ENCODE peak calls at places on chromosomes 3 and 15, in ten cellular contexts. A is pancreas, D is tibial artery, X is GM23248, V is PC-9, F is Karpas-422, R is colonic mucosa, W is right atrium auricular region, K is cardiac muscle cell, U is endothelial cell of umbilical vein. H is an unnamed sample.
A peak's percentile ranks its signal among the peaks of the same experiment; 100 is the strongest.

GRCh38 chr15:90681480-90681879 is 35.7 kb upstream of the BLM start:
- DNase-seq in A (peak; percentile 26), D (peak; percentile 86), X (peak; percentile 92), V (peak; percentile 8), F (no peak), R (no peak), W (no peak), K (no peak), U (peak; percentile 28), H (no peak)

GRCh38 chr3:48122504-48122903 is 65.7 kb downstream of the CDC25A start:
- DNase-seq in A (no peak), D (no peak), X (no peak), V (no peak), F (no peak), R (no peak), W (no peak), K (no peak), U (no peak), H (no peak)

GRCh38 chr15:73987646-73988045 is 4.4 kb downstream of the STOML1 start:
- DNase-seq in A (no peak), D (no peak), X (no peak), V (no peak), F (no peak), R (no peak), W (no peak), K (no peak), U (peak; percentile 49), H (no peak)

GRCh38 chr3:128426128-128426921 is 40.4 kb downstream of the DNAJB8 start:
- DNase-seq in A (peak; percentile 56), D (no peak), X (peak; percentile 69), V (peak; percentile 76), F (peak; percentile 78), R (peak; percentile 32), W (no peak), K (peak; percentile 76), U (peak; percentile 41), H (no peak)

GRCh38 chr3:179676081-179676480 is 23.2 kb downstream of the USP13 start:
- DNase-seq in A (no peak), D (no peak), X (no peak), V (no peak), F (no peak), R (no peak), W (no peak), K (no peak), U (no peak), H (no peak)

GRCh38 chr3:165805834-165806561 is 31.2 kb downstream of the BCHE start:
- DNase-seq in A (no peak), D (no peak), X (no peak), V (no peak), F (no peak), R (no peak), W (no peak), K (no peak), U (no peak), H (no peak)

GRCh38 chr3:71859128-71859519 is 74.2 kb upstream of the PROK2 start:
- DNase-seq in A (peak; percentile 31), D (no peak), X (peak; percentile 34), V (no peak), F (peak; percentile 77), R (no peak), W (no peak), K (peak; percentile 55), U (peak; percentile 8), H (no peak)

GRCh38 chr3:169420429-169420828 is 243.1 kb downstream of the MECOM start:
- DNase-seq in A (no peak), D (no peak), X (no peak), V (no peak), F (no peak), R (no peak), W (no peak), K (no peak), U (peak; percentile 75), H (no peak)

GRCh38 chr15:70826634-70827033 is 27.3 kb downstream of the LARP6 start:
- DNase-seq in A (no peak), D (peak; percentile 80), X (peak; percentile 95), V (peak; percentile 40), F (no peak), R (peak; percentile 32), W (peak; percentile 89), K (no peak), U (peak; percentile 36), H (no peak)

GRCh38 chr15:81400640-81401236 is 26.7 kb upstream of the TMC3 start:
- DNase-seq in A (no peak), D (no peak), X (peak; percentile 62), V (no peak), F (peak; percentile 65), R (no peak), W (no peak), K (peak; percentile 48), U (peak; percentile 71), H (no peak)

GRCh38 chr3:99751649-99752048 is 66.0 kb upstream of the CMSS1 start:
- DNase-seq in A (no peak), D (no peak), X (peak; percentile 87), V (no peak), F (no peak), R (no peak), W (no peak), K (no peak), U (peak; percentile 83), H (no peak)

GRCh38 chr3:16318216-16318615 is 53.2 kb downstream of the OXNAD1 start:
- DNase-seq in A (no peak), D (no peak), X (peak; percentile 42), V (no peak), F (no peak), R (no peak), W (no peak), K (no peak), U (no peak), H (no peak)

GRCh38 chr3:191280111-191280510 is 49.1 kb upstream of the CCDC50 start:
- DNase-seq in A (no peak), D (no peak), X (no peak), V (no peak), F (no peak), R (no peak), W (no peak), K (no peak), U (no peak), H (no peak)

GRCh38 chr15:37877851-37878577 is 56.4 kb upstream of the TMCO5A start:
- DNase-seq in A (no peak), D (no peak), X (peak; percentile 83), V (no peak), F (no peak), R (no peak), W (no peak), K (no peak), U (peak; percentile 5), H (no peak)

GRCh38 chr15:29788433-29789034 is 33.7 kb downstream of the TJP1 start:
- DNase-seq in A (no peak), D (no peak), X (no peak), V (no peak), F (no peak), R (no peak), W (no peak), K (no peak), U (no peak), H (no peak)

GRCh38 chr3:139588450-139588849 is 48.9 kb upstream of the RBP1 start:
- DNase-seq in A (no peak), D (no peak), X (no peak), V (no peak), F (peak; percentile 60), R (peak; percentile 25), W (no peak), K (peak; percentile 58), U (no peak), H (no peak)

GRCh38 chr3:172449468-172450149 is 1.4 kb upstream of the GHSR start:
- DNase-seq in A (no peak), D (no peak), X (peak; percentile 65), V (no peak), F (no peak), R (no peak), W (no peak), K (peak; percentile 79), U (peak; percentile 46), H (no peak)

GRCh38 chr15:40091861-40092415 is 16.7 kb downstream of the BMF start:
- DNase-seq in A (no peak), D (peak; percentile 17), X (no peak), V (no peak), F (no peak), R (no peak), W (no peak), K (peak; percentile 52), U (no peak), H (peak; percentile 48)
- H3K27ac ChIP-seq in A (peak overlapping the region; percentile 48), D (no peak overlapping the region), X (peak overlapping the region; percentile 51), V (no peak overlapping the region), F (no peak overlapping the region), R (no peak overlapping the region), W (peak overlapping the region; percentile 81), K (peak overlapping the region; percentile 96), U (no peak overlapping the region), H (no peak overlapping the region)

DNA sequence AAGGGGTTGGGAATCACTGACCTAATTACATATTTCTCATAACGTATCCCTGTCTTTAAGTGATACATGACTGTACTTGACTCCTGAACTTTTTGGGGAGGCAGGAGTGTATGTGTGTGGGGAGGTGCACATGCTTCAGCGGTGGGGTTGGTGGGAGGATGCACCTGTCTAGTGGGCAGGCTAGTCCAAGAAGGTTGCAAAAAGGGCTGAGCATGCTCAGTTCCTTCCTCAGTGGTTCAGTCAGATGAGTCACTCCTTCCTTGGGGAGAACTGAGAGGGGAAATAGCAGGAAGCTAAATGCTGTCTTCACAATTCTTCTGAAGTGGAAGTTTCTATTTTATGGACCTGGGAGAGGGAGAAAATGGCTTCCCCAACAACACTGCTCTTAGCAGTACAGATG is 24.6 kb upstream of the AP4E1 start:
- DNase-seq in A (no peak), D (no peak), X (peak; percentile 50), V (peak; percentile 23), F (no peak), R (no peak), W (no peak), K (no peak), U (peak; percentile 71), H (no peak)
- H3K4me1 ChIP-seq in A (no peaks in the 10 kb centered on the region), D (no peaks in the 10 kb centered on the region), X (peaks cover 44% of the 10 kb centered on the region), V (peaks cover 30% of the 10 kb centered on the region), F (peaks cover 26% of the 10 kb centered on the region), R (no peaks in the 10 kb centered on the region), W (peaks cover 11% of the 10 kb centered on the region), K (no peaks in the 10 kb centered on the region), U (peaks cover 23% of the 10 kb centered on the region), H (no peaks in the 10 kb centered on the region)

DNA sequence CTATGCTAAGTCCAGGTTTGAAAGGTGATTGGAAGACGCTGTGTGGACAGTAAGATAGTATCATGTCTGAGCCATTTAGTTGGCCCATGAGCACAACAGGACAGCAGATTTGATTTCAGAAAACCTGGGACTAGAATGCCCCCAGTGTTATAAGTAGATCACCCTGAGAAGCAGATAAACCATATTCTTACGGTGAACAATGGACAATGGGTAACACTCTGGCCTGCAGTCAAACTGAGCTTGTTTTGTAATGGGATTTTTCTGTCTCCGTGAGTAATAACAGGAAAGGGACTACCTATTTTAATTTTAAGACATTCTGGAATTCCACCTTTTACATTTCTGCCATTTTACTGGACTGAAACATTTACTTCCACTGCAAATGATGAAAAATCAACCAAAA is 71.5 kb downstream of the LDHAL6B start:
- DNase-seq in A (no peak), D (no peak), X (no peak), V (no peak), F (no peak), R (no peak), W (no peak), K (no peak), U (peak; percentile 82), H (no peak)
- H3K27ac ChIP-seq in A (no peak overlapping the region), D (no peak overlapping the region), X (no peak overlapping the region), V (peak overlapping the region; percentile 98), F (no peak overlapping the region), R (peak overlapping the region; percentile 76), W (no peak overlapping the region), K (no peak overlapping the region), U (no peak overlapping the region), H (peak overlapping the region; percentile 43)

GRCh38 chr3:68173230-68173629 is 518.8 kb upstream of the SUCLG2 start:
- DNase-seq in A (no peak), D (no peak), X (no peak), V (no peak), F (no peak), R (no peak), W (no peak), K (no peak), U (no peak), H (no peak)
- H3K4me1 ChIP-seq in A (no peaks in the 10 kb centered on the region), D (no peaks in the 10 kb centered on the region), X (no peaks in the 10 kb centered on the region), V (no peaks in the 10 kb centered on the region), F (no peaks in the 10 kb centered on the region), R (no peaks in the 10 kb centered on the region), W (no peaks in the 10 kb centered on the region), K (no peaks in the 10 kb centered on the region), U (no peaks in the 10 kb centered on the region), H (no peaks in the 10 kb centered on the region)